ENCODE peak calls at places on chromosomes 6 and 20, in five cellular contexts. One of them, this sample, is unnamed.

GRCh38 chr6:116064626-116065025 is 3.9 kb upstream of the FRK start:
- DNase-seq in choroid plexus epithelial cell: no peak
- DNase-seq in astrocyte of the spinal cord: no peak
- DNase-seq in HepG2: no peak
- DNase-seq in thoracic aorta: no peak
- DNase-seq in this sample: no peak

GRCh38 chr6:123415844-123416468 is 220.8 kb downstream of the TRDN start:
- DNase-seq in thoracic aorta: no peak
- DNase-seq in HepG2: peak
- DNase-seq in astrocyte of the spinal cord: peak
- DNase-seq in choroid plexus epithelial cell: peak
- DNase-seq in this sample: peak

GRCh38 chr6:38387994-38388393 is 251.7 kb downstream of the BTBD9 start:
- DNase-seq in thoracic aorta: no peak
- DNase-seq in choroid plexus epithelial cell: peak
- DNase-seq in HepG2: no peak
- DNase-seq in astrocyte of the spinal cord: peak
- DNase-seq in this sample: peak

GRCh38 chr6:11381801-11382513 is 149.5 kb upstream of the NEDD9 start:
- DNase-seq in choroid plexus epithelial cell: no peak
- DNase-seq in thoracic aorta: no peak
- DNase-seq in astrocyte of the spinal cord: no peak
- DNase-seq in HepG2: no peak
- DNase-seq in this sample: no peak

GRCh38 chr6:49849121-49849907 is 17.0 kb downstream of the CRISP1 start:
- DNase-seq in choroid plexus epithelial cell: peak
- DNase-seq in thoracic aorta: no peak
- DNase-seq in astrocyte of the spinal cord: peak
- DNase-seq in HepG2: peak
- DNase-seq in this sample: peak

GRCh38 chr6:37668251-37668650 is 29.4 kb downstream of the MDGA1 start:
- DNase-seq in thoracic aorta: no peak
- DNase-seq in choroid plexus epithelial cell: no peak
- DNase-seq in HepG2: peak
- DNase-seq in astrocyte of the spinal cord: no peak
- DNase-seq in this sample: peak

GRCh38 chr20:47358672-47359532 is 2.4 kb upstream of the ZMYND8 start:
- DNase-seq in astrocyte of the spinal cord: peak
- DNase-seq in thoracic aorta: peak
- DNase-seq in HepG2: peak
- DNase-seq in choroid plexus epithelial cell: peak
- DNase-seq in this sample: peak

GRCh38 chr6:3456794-3457709 is at the start of gene SLC22A23:
- DNase-seq in thoracic aorta: no peak
- DNase-seq in choroid plexus epithelial cell: peak
- DNase-seq in astrocyte of the spinal cord: peak
- DNase-seq in HepG2: peak
- DNase-seq in this sample: no peak

GRCh38 chr20:14955396-14955795 is 618.0 kb upstream of the FLRT3 start:
- DNase-seq in thoracic aorta: no peak
- DNase-seq in astrocyte of the spinal cord: no peak
- DNase-seq in HepG2: no peak
- DNase-seq in choroid plexus epithelial cell: no peak
- DNase-seq in this sample: no peak

GRCh38 chr6:154350293-154350692 is 6.3 kb downstream of the IPCEF1 start:
- DNase-seq in HepG2: no peak
- DNase-seq in astrocyte of the spinal cord: peak
- DNase-seq in choroid plexus epithelial cell: no peak
- DNase-seq in thoracic aorta: no peak
- DNase-seq in this sample: no peak

GRCh38 chr6:131954775-131955107 is 3.6 kb upstream of the CCN2 start:
- DNase-seq in HepG2: peak
- DNase-seq in thoracic aorta: peak
- DNase-seq in astrocyte of the spinal cord: peak
- DNase-seq in choroid plexus epithelial cell: peak
- DNase-seq in this sample: peak

GRCh38 chr6:108116781-108117426 is 42.4 kb upstream of the OSTM1 start:
- DNase-seq in thoracic aorta: no peak
- DNase-seq in choroid plexus epithelial cell: no peak
- DNase-seq in HepG2: no peak
- DNase-seq in astrocyte of the spinal cord: no peak
- DNase-seq in this sample: no peak

GRCh38 chr20:51876511-51876910 is 74.2 kb upstream of the SALL4 start:
- DNase-seq in HepG2: no peak
- DNase-seq in thoracic aorta: no peak
- DNase-seq in choroid plexus epithelial cell: no peak
- DNase-seq in astrocyte of the spinal cord: no peak
- DNase-seq in this sample: no peak

GRCh38 chr6:27451660-27452390 is 21.1 kb downstream of the ZNF184 start:
- DNase-seq in choroid plexus epithelial cell: no peak
- DNase-seq in astrocyte of the spinal cord: no peak
- DNase-seq in HepG2: no peak
- DNase-seq in thoracic aorta: no peak
- DNase-seq in this sample: no peak

GRCh38 chr20:13101276-13101675 is 92.5 kb downstream of the SPTLC3 start:
- DNase-seq in choroid plexus epithelial cell: peak
- DNase-seq in thoracic aorta: no peak
- DNase-seq in HepG2: no peak
- DNase-seq in astrocyte of the spinal cord: peak
- DNase-seq in this sample: no peak

GRCh38 chr6:75317503-75318206 is 33.1 kb upstream of the TMEM30A start:
- DNase-seq in choroid plexus epithelial cell: peak
- DNase-seq in astrocyte of the spinal cord: peak
- DNase-seq in thoracic aorta: no peak
- DNase-seq in HepG2: no peak
- DNase-seq in this sample: peak

GRCh38 chr6:37435816-37436215 is 2.8 kb downstream of the CMTR1 start:
- DNase-seq in choroid plexus epithelial cell: peak
- DNase-seq in astrocyte of the spinal cord: peak
- DNase-seq in HepG2: no peak
- DNase-seq in thoracic aorta: no peak
- DNase-seq in this sample: no peak

GRCh38 chr6:17919494-17919893 is 67.9 kb downstream of the KIF13A start:
- DNase-seq in choroid plexus epithelial cell: no peak
- DNase-seq in astrocyte of the spinal cord: no peak
- DNase-seq in thoracic aorta: no peak
- DNase-seq in HepG2: no peak
- DNase-seq in this sample: no peak

GRCh38 chr6:105402090-105402980 is 547 bp downstream of the PREP start:
- DNase-seq in astrocyte of the spinal cord: peak
- DNase-seq in HepG2: peak
- DNase-seq in choroid plexus epithelial cell: peak
- DNase-seq in thoracic aorta: no peak
- DNase-seq in this sample: peak

GRCh38 chr6:100538086-100538485 is 73.4 kb upstream of the SIM1 start:
- DNase-seq in choroid plexus epithelial cell: peak
- DNase-seq in thoracic aorta: no peak
- DNase-seq in HepG2: no peak
- DNase-seq in astrocyte of the spinal cord: peak
- DNase-seq in this sample: peak

GRCh38 chr6:70221025-70221714 is 81.7 kb downstream of the COL9A1 start:
- DNase-seq in astrocyte of the spinal cord: peak
- DNase-seq in HepG2: peak
- DNase-seq in choroid plexus epithelial cell: peak
- DNase-seq in thoracic aorta: no peak
- DNase-seq in this sample: peak

GRCh38 chr6:155347800-155348199 is 33.5 kb upstream of the TFB1M start:
- DNase-seq in HepG2: no peak
- DNase-seq in astrocyte of the spinal cord: no peak
- DNase-seq in thoracic aorta: no peak
- DNase-seq in choroid plexus epithelial cell: no peak
- DNase-seq in this sample: no peak

GRCh38 chr6:26432622-26433021 is 7.7 kb upstream of the BTN3A3 start:
- DNase-seq in choroid plexus epithelial cell: peak
- DNase-seq in HepG2: peak
- DNase-seq in thoracic aorta: no peak
- DNase-seq in astrocyte of the spinal cord: peak
- DNase-seq in this sample: no peak

GRCh38 chr20:39453890-39454289 is 491.7 kb downstream of the DHX35 start:
- DNase-seq in HepG2: no peak
- DNase-seq in astrocyte of the spinal cord: no peak
- DNase-seq in choroid plexus epithelial cell: no peak
- DNase-seq in thoracic aorta: no peak
- DNase-seq in this sample: no peak

GRCh38 chr6:108622601-108623335 is 62.1 kb downstream of the FOXO3 start:
- DNase-seq in astrocyte of the spinal cord: peak
- DNase-seq in thoracic aorta: peak
- DNase-seq in choroid plexus epithelial cell: peak
- DNase-seq in HepG2: no peak
- DNase-seq in this sample: peak

GRCh38 chr6:42925248-42925857 is 3.9 kb upstream of the CNPY3 start:
- DNase-seq in HepG2: no peak
- DNase-seq in choroid plexus epithelial cell: no peak
- DNase-seq in astrocyte of the spinal cord: no peak
- DNase-seq in thoracic aorta: no peak
- DNase-seq in this sample: no peak

DNA sequence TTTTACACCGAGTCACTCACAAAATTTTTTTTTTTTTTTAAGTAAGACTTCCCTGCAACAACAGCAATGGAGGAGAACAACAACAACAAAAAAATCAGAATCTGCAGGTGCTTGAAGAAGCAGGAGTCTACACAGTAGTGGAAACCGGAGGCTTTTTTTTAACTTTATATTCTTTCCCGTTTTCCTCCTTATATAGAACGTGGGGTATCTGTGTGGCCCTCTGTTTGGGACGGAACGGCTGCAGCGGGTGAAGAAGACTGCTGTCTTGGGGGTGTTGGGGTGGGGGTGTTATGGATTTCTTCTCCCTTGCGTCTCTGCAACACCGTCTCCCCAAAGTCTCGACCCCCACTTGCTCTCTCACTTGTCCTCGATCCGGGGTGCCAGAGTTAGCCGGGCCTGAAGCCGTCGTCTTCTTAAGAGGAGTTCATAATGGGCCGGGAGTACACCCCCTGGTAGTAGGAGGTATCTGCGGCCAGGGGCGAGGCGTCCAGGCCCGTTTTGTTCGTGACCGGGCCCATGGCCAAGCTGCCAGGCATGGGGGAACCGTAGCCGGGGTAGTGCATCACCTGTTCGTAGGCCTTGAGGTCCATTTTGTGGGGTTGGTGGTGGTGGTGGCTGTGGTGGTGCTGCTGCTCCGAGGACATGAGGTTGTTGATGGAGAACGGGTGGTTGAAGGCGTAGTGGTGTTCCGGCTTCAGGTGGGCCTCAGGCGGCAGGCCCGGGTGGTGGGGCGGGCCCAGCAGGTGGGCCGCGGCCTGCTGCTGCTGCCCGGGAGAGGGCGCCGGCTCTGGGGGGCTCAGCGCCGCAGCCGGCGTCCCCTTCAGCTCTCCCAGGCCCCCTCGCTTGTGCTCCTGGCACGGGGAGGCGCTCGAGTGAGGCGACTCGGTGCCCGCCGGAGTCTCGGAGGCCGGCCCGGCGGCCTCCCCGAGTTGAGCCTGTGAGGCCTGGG is 2.7 kb downstream of the FOXA2 start:
- DNase-seq in astrocyte of the spinal cord: no peak
- DNase-seq in choroid plexus epithelial cell: no peak
- DNase-seq in HepG2: no peak
- DNase-seq in thoracic aorta: no peak
- DNase-seq in this sample: no peak
- H3K4me3 ChIP-seq in astrocyte of the spinal cord: no peak
- H3K4me3 ChIP-seq in choroid plexus epithelial cell: no peak
- H3K4me3 ChIP-seq in HepG2: peak
- H3K4me3 ChIP-seq in thoracic aorta: peak
- H3K4me3 ChIP-seq in this sample: no peak

GRCh38 chr20:63707558-63708300 is at the start of the genes ARFRP1 and ZGPAT:
- DNase-seq in choroid plexus epithelial cell: peak
- DNase-seq in astrocyte of the spinal cord: peak
- DNase-seq in thoracic aorta: no peak
- DNase-seq in HepG2: peak
- DNase-seq in this sample: peak

GRCh38 chr20:63704749-63705117 is 3.0 kb downstream of the ARFRP1 start:
- DNase-seq in thoracic aorta: no peak
- DNase-seq in HepG2: no peak
- DNase-seq in choroid plexus epithelial cell: no peak
- DNase-seq in astrocyte of the spinal cord: no peak
- DNase-seq in this sample: no peak

GRCh38 chr20:63706852-63707557 is 771 bp downstream of the ARFRP1 start:
- DNase-seq in HepG2: peak
- DNase-seq in astrocyte of the spinal cord: no peak
- DNase-seq in thoracic aorta: no peak
- DNase-seq in choroid plexus epithelial cell: peak
- DNase-seq in this sample: peak

GRCh38 chr20:63705232-63706026 is 2.3 kb downstream of the ARFRP1 start:
- DNase-seq in choroid plexus epithelial cell: no peak
- DNase-seq in astrocyte of the spinal cord: no peak
- DNase-seq in HepG2: no peak
- DNase-seq in thoracic aorta: no peak
- DNase-seq in this sample: no peak

GRCh38 chr20:63706027-63706695 is 1.6 kb downstream of the ARFRP1 start:
- DNase-seq in thoracic aorta: no peak
- DNase-seq in astrocyte of the spinal cord: no peak
- DNase-seq in choroid plexus epithelial cell: no peak
- DNase-seq in HepG2: no peak
- DNase-seq in this sample: no peak
- H3K4me3 ChIP-seq in thoracic aorta: peak
- H3K4me3 ChIP-seq in astrocyte of the spinal cord: peak
- H3K4me3 ChIP-seq in choroid plexus epithelial cell: peak
- H3K4me3 ChIP-seq in HepG2: peak
- H3K4me3 ChIP-seq in this sample: peak

DNA sequence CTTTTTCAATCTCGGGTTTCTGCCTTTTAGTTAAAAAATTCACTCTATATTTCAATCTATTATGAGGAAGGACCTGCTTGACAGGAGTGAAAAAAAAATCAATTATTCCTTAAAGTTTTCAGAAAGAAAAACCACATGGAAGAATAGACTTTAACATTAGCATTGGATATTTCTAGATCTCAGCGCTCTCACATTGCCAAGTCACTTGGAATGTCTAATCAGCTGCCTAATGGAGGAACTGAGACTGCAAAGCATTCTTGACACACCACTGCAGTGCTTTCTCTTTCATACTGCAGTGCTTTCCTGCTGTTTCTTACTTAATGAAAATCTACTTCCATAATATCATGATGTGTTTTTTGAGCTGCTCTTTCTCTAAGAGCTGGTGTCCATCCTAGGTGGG is 20.4 kb upstream of the MCM3 start:
- DNase-seq in choroid plexus epithelial cell: peak
- DNase-seq in HepG2: no peak
- DNase-seq in thoracic aorta: no peak
- DNase-seq in astrocyte of the spinal cord: peak
- DNase-seq in this sample: peak
- H3K4me3 ChIP-seq in choroid plexus epithelial cell: no peak
- H3K4me3 ChIP-seq in HepG2: no peak
- H3K4me3 ChIP-seq in thoracic aorta: peak
- H3K4me3 ChIP-seq in astrocyte of the spinal cord: no peak
- H3K4me3 ChIP-seq in this sample: no peak

DNA sequence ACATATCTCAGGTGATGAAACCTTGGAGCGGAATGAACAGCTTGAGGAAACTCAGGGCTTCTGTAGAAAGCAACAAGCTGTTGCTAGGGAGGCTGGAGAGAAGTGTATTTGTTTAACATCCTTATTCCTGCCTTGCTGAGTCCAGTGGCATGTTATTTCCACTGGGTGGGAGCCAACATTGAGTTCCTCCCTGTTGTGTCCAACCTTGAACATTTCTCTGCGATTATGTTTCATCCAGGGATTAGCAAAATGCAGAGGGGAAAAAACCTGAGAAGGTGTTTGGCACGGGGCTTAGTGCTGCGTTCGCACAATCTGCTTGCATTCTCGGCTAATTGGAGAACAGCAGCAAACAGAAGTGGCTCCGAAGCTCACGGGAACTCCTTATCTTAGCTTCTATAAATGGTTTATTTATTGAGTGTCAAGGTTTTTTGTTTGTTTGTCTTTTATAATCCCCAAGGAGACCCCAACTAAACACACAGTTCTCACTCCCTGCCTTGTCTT is 412.7 kb downstream of the CDC5L start:
- DNase-seq in astrocyte of the spinal cord: peak
- DNase-seq in choroid plexus epithelial cell: peak
- DNase-seq in HepG2: peak
- DNase-seq in thoracic aorta: no peak
- DNase-seq in this sample: peak
- H3K4me3 ChIP-seq in astrocyte of the spinal cord: no peak
- H3K4me3 ChIP-seq in choroid plexus epithelial cell: peak
- H3K4me3 ChIP-seq in HepG2: no peak
- H3K4me3 ChIP-seq in thoracic aorta: no peak
- H3K4me3 ChIP-seq in this sample: no peak

This sample was measured in fibroblast of villous mesenchyme.